ENCODE peak calls at places on chromosomes 6 and 20, in nine cellular contexts. One of them, this sample, is unnamed. For H3K4me1, the result is how much of the 10 kb centered on the place peaks cover.

GRCh38 chr6:4994741-4995140 is 9.1 kb downstream of the RPP40 start:
- DNase-seq in psoas muscle: no peak
- DNase-seq in OCI-LY7: no peak
- DNase-seq in HCT116: no peak
- DNase-seq in naive thymus-derived CD4-positive, alpha-beta T cell: no peak
- DNase-seq in colonic mucosa: no peak
- DNase-seq in SJCRH30: no peak
- DNase-seq in aorta: no peak
- DNase-seq in upper lobe of left lung: no peak
- DNase-seq in this sample: no peak

GRCh38 chr6:20533746-20534294 is 437 bp upstream of the CDKAL1 start:
- DNase-seq in naive thymus-derived CD4-positive, alpha-beta T cell: no peak
- DNase-seq in upper lobe of left lung: no peak
- DNase-seq in psoas muscle: no peak
- DNase-seq in OCI-LY7: no peak
- DNase-seq in aorta: no peak
- DNase-seq in SJCRH30: no peak
- DNase-seq in colonic mucosa: no peak
- DNase-seq in HCT116: no peak
- DNase-seq in this sample: no peak

GRCh38 chr6:17454316-17455005 is 61.1 kb downstream of the CAP2 start:
- DNase-seq in SJCRH30: no peak
- DNase-seq in upper lobe of left lung: no peak
- DNase-seq in psoas muscle: no peak
- DNase-seq in colonic mucosa: no peak
- DNase-seq in HCT116: no peak
- DNase-seq in naive thymus-derived CD4-positive, alpha-beta T cell: no peak
- DNase-seq in OCI-LY7: no peak
- DNase-seq in aorta: no peak
- DNase-seq in this sample: no peak

GRCh38 chr6:88492824-88493223 is 326.7 kb upstream of the CNR1 start:
- DNase-seq in SJCRH30: peak
- DNase-seq in colonic mucosa: no peak
- DNase-seq in aorta: no peak
- DNase-seq in HCT116: peak
- DNase-seq in OCI-LY7: peak
- DNase-seq in naive thymus-derived CD4-positive, alpha-beta T cell: no peak
- DNase-seq in psoas muscle: no peak
- DNase-seq in upper lobe of left lung: no peak
- DNase-seq in this sample: peak

GRCh38 chr6:153790048-153790447 is 249.0 kb upstream of the OPRM1 start:
- DNase-seq in naive thymus-derived CD4-positive, alpha-beta T cell: no peak
- DNase-seq in OCI-LY7: no peak
- DNase-seq in colonic mucosa: peak
- DNase-seq in SJCRH30: peak
- DNase-seq in HCT116: peak
- DNase-seq in aorta: no peak
- DNase-seq in psoas muscle: no peak
- DNase-seq in upper lobe of left lung: no peak
- DNase-seq in this sample: peak

GRCh38 chr6:26056583-26057350 is 30.5 kb upstream of the HFE start:
- DNase-seq in colonic mucosa: peak
- DNase-seq in psoas muscle: no peak
- DNase-seq in SJCRH30: peak
- DNase-seq in naive thymus-derived CD4-positive, alpha-beta T cell: no peak
- DNase-seq in aorta: no peak
- DNase-seq in HCT116: no peak
- DNase-seq in OCI-LY7: peak
- DNase-seq in upper lobe of left lung: no peak
- DNase-seq in this sample: peak

GRCh38 chr6:97774973-97775372 is 492.0 kb upstream of the MMS22L start:
- DNase-seq in SJCRH30: no peak
- DNase-seq in naive thymus-derived CD4-positive, alpha-beta T cell: no peak
- DNase-seq in OCI-LY7: no peak
- DNase-seq in HCT116: no peak
- DNase-seq in psoas muscle: no peak
- DNase-seq in upper lobe of left lung: no peak
- DNase-seq in colonic mucosa: no peak
- DNase-seq in aorta: no peak
- DNase-seq in this sample: no peak

GRCh38 chr6:11712760-11713159 is 65.8 kb downstream of the ADTRP start:
- DNase-seq in OCI-LY7: no peak
- DNase-seq in upper lobe of left lung: no peak
- DNase-seq in naive thymus-derived CD4-positive, alpha-beta T cell: peak
- DNase-seq in aorta: no peak
- DNase-seq in colonic mucosa: peak
- DNase-seq in SJCRH30: no peak
- DNase-seq in HCT116: no peak
- DNase-seq in psoas muscle: peak
- DNase-seq in this sample: no peak

GRCh38 chr6:40809627-40810026 is 222.5 kb upstream of the LRFN2 start:
- DNase-seq in HCT116: no peak
- DNase-seq in naive thymus-derived CD4-positive, alpha-beta T cell: no peak
- DNase-seq in OCI-LY7: no peak
- DNase-seq in aorta: no peak
- DNase-seq in psoas muscle: no peak
- DNase-seq in upper lobe of left lung: no peak
- DNase-seq in colonic mucosa: no peak
- DNase-seq in SJCRH30: no peak
- DNase-seq in this sample: no peak

GRCh38 chr20:62141397-62142251 is 1.6 kb downstream of the PSMA7 start:
- DNase-seq in aorta: no peak
- DNase-seq in upper lobe of left lung: no peak
- DNase-seq in OCI-LY7: peak
- DNase-seq in SJCRH30: peak
- DNase-seq in naive thymus-derived CD4-positive, alpha-beta T cell: peak
- DNase-seq in colonic mucosa: no peak
- DNase-seq in HCT116: no peak
- DNase-seq in psoas muscle: no peak
- DNase-seq in this sample: no peak

GRCh38 chr6:119174879-119175817 is 96.7 kb upstream of the FAM184A start:
- DNase-seq in colonic mucosa: no peak
- DNase-seq in HCT116: no peak
- DNase-seq in psoas muscle: no peak
- DNase-seq in aorta: no peak
- DNase-seq in naive thymus-derived CD4-positive, alpha-beta T cell: no peak
- DNase-seq in OCI-LY7: no peak
- DNase-seq in SJCRH30: no peak
- DNase-seq in upper lobe of left lung: no peak
- DNase-seq in this sample: no peak

GRCh38 chr20:46708172-46708860 is 1.1 kb upstream of the SLC2A10 start:
- DNase-seq in naive thymus-derived CD4-positive, alpha-beta T cell: no peak
- DNase-seq in aorta: no peak
- DNase-seq in SJCRH30: no peak
- DNase-seq in upper lobe of left lung: no peak
- DNase-seq in psoas muscle: no peak
- DNase-seq in OCI-LY7: no peak
- DNase-seq in HCT116: no peak
- DNase-seq in colonic mucosa: peak
- DNase-seq in this sample: no peak

GRCh38 chr6:36067374-36068011 is 39.9 kb downstream of the MAPK14 start:
- DNase-seq in HCT116: no peak
- DNase-seq in colonic mucosa: no peak
- DNase-seq in psoas muscle: no peak
- DNase-seq in SJCRH30: no peak
- DNase-seq in aorta: no peak
- DNase-seq in naive thymus-derived CD4-positive, alpha-beta T cell: no peak
- DNase-seq in OCI-LY7: no peak
- DNase-seq in upper lobe of left lung: no peak
- DNase-seq in this sample: no peak

GRCh38 chr20:18258126-18258860 is 30.0 kb upstream of the ZNF133 start:
- DNase-seq in HCT116: no peak
- DNase-seq in colonic mucosa: no peak
- DNase-seq in OCI-LY7: peak
- DNase-seq in psoas muscle: no peak
- DNase-seq in SJCRH30: no peak
- DNase-seq in upper lobe of left lung: no peak
- DNase-seq in aorta: no peak
- DNase-seq in naive thymus-derived CD4-positive, alpha-beta T cell: no peak
- DNase-seq in this sample: no peak

DNA sequence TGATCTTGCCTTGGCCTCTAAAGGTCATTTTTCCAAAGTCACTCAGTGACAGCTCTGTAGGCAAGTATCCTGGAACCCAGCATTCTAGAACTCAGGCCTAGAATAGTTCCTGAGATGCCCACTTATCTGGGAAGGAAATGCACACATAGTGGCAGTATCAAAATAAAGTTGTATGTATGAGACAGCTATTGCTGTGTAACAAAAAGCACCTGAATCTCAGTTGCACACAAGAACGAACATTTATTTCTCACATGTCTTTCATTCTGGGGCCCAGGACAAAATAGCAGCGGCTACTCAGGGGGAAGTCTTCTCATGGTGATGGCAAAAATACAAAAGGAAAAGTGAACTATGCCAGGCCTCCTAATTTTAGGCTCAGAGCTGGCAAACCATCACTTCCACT is 133.8 kb upstream of the RIN2 start:
- DNase-seq in psoas muscle: no peak
- DNase-seq in naive thymus-derived CD4-positive, alpha-beta T cell: no peak
- DNase-seq in upper lobe of left lung: no peak
- DNase-seq in HCT116: no peak
- DNase-seq in colonic mucosa: no peak
- DNase-seq in OCI-LY7: no peak
- DNase-seq in SJCRH30: no peak
- DNase-seq in aorta: no peak
- DNase-seq in this sample: no peak
- H3K4me3 ChIP-seq in psoas muscle: no peak
- H3K4me3 ChIP-seq in naive thymus-derived CD4-positive, alpha-beta T cell: no peak
- H3K4me3 ChIP-seq in upper lobe of left lung: no peak
- H3K4me3 ChIP-seq in HCT116: no peak
- H3K4me3 ChIP-seq in colonic mucosa: no peak
- H3K4me3 ChIP-seq in OCI-LY7: no peak
- H3K4me3 ChIP-seq in SJCRH30: no peak
- H3K4me3 ChIP-seq in aorta: no peak
- H3K4me3 ChIP-seq in this sample: no peak

GRCh38 chr6:132512342-132512637 is 626 bp downstream of the STX7 start:
- DNase-seq in SJCRH30: no peak
- DNase-seq in colonic mucosa: no peak
- DNase-seq in HCT116: no peak
- DNase-seq in aorta: no peak
- DNase-seq in psoas muscle: no peak
- DNase-seq in upper lobe of left lung: no peak
- DNase-seq in OCI-LY7: no peak
- DNase-seq in naive thymus-derived CD4-positive, alpha-beta T cell: no peak
- DNase-seq in this sample: no peak

GRCh38 chr6:132512638-132513632 is at the start of gene STX7:
- DNase-seq in HCT116: peak
- DNase-seq in colonic mucosa: peak
- DNase-seq in SJCRH30: peak
- DNase-seq in upper lobe of left lung: peak
- DNase-seq in OCI-LY7: peak
- DNase-seq in naive thymus-derived CD4-positive, alpha-beta T cell: peak
- DNase-seq in aorta: peak
- DNase-seq in psoas muscle: peak
- DNase-seq in this sample: peak

GRCh38 chr6:132515386-132515785 is 2.5 kb upstream of the STX7 start:
- DNase-seq in naive thymus-derived CD4-positive, alpha-beta T cell: no peak
- DNase-seq in HCT116: no peak
- DNase-seq in aorta: no peak
- DNase-seq in OCI-LY7: no peak
- DNase-seq in psoas muscle: no peak
- DNase-seq in SJCRH30: no peak
- DNase-seq in colonic mucosa: no peak
- DNase-seq in upper lobe of left lung: no peak
- DNase-seq in this sample: no peak

GRCh38 chr6:132511836-132512230 is 1.1 kb downstream of the STX7 start:
- DNase-seq in colonic mucosa: no peak
- DNase-seq in psoas muscle: no peak
- DNase-seq in naive thymus-derived CD4-positive, alpha-beta T cell: no peak
- DNase-seq in upper lobe of left lung: no peak
- DNase-seq in SJCRH30: no peak
- DNase-seq in OCI-LY7: peak
- DNase-seq in aorta: no peak
- DNase-seq in HCT116: no peak
- DNase-seq in this sample: no peak

GRCh38 chr6:132513821-132514545 is 1.1 kb upstream of the STX7 start:
- DNase-seq in HCT116: no peak
- DNase-seq in colonic mucosa: no peak
- DNase-seq in SJCRH30: no peak
- DNase-seq in OCI-LY7: no peak
- DNase-seq in upper lobe of left lung: no peak
- DNase-seq in psoas muscle: no peak
- DNase-seq in naive thymus-derived CD4-positive, alpha-beta T cell: no peak
- DNase-seq in aorta: no peak
- DNase-seq in this sample: no peak
- H3K4me1 ChIP-seq in HCT116: under half
- H3K4me1 ChIP-seq in colonic mucosa: under half
- H3K4me1 ChIP-seq in SJCRH30: under half
- H3K4me1 ChIP-seq in OCI-LY7: under half
- H3K4me1 ChIP-seq in upper lobe of left lung: under half
- H3K4me1 ChIP-seq in psoas muscle: under half
- H3K4me1 ChIP-seq in naive thymus-derived CD4-positive, alpha-beta T cell: under half
- H3K4me1 ChIP-seq in aorta: under half
- H3K4me1 ChIP-seq in this sample: under half

GRCh38 chr6:90216081-90216977 is 80.3 kb downstream of the BACH2 start:
- DNase-seq in HCT116: no peak
- DNase-seq in aorta: no peak
- DNase-seq in colonic mucosa: peak
- DNase-seq in upper lobe of left lung: no peak
- DNase-seq in naive thymus-derived CD4-positive, alpha-beta T cell: peak
- DNase-seq in OCI-LY7: peak
- DNase-seq in psoas muscle: no peak
- DNase-seq in SJCRH30: peak
- DNase-seq in this sample: no peak
- H3K4me3 ChIP-seq in HCT116: no peak
- H3K4me3 ChIP-seq in aorta: no peak
- H3K4me3 ChIP-seq in colonic mucosa: no peak
- H3K4me3 ChIP-seq in upper lobe of left lung: no peak
- H3K4me3 ChIP-seq in naive thymus-derived CD4-positive, alpha-beta T cell: peak
- H3K4me3 ChIP-seq in OCI-LY7: peak
- H3K4me3 ChIP-seq in psoas muscle: no peak
- H3K4me3 ChIP-seq in SJCRH30: no peak
- H3K4me3 ChIP-seq in this sample: no peak

GRCh38 chr6:157760589-157761330 is 62.3 kb upstream of the SNX9 start:
- DNase-seq in aorta: no peak
- DNase-seq in colonic mucosa: no peak
- DNase-seq in HCT116: no peak
- DNase-seq in SJCRH30: no peak
- DNase-seq in psoas muscle: no peak
- DNase-seq in upper lobe of left lung: no peak
- DNase-seq in naive thymus-derived CD4-positive, alpha-beta T cell: no peak
- DNase-seq in OCI-LY7: no peak
- DNase-seq in this sample: no peak

GRCh38 chr6:157758516-157759023 is 64.5 kb upstream of the SNX9 start:
- DNase-seq in aorta: no peak
- DNase-seq in OCI-LY7: no peak
- DNase-seq in SJCRH30: no peak
- DNase-seq in psoas muscle: no peak
- DNase-seq in colonic mucosa: no peak
- DNase-seq in HCT116: no peak
- DNase-seq in upper lobe of left lung: no peak
- DNase-seq in naive thymus-derived CD4-positive, alpha-beta T cell: no peak
- DNase-seq in this sample: no peak

GRCh38 chr6:157761331-157761921 is 61.6 kb upstream of the SNX9 start:
- DNase-seq in HCT116: no peak
- DNase-seq in colonic mucosa: no peak
- DNase-seq in SJCRH30: no peak
- DNase-seq in upper lobe of left lung: no peak
- DNase-seq in psoas muscle: no peak
- DNase-seq in naive thymus-derived CD4-positive, alpha-beta T cell: peak
- DNase-seq in aorta: no peak
- DNase-seq in OCI-LY7: no peak
- DNase-seq in this sample: no peak

GRCh38 chr6:157759028-157759427 is 64.0 kb upstream of the SNX9 start:
- DNase-seq in OCI-LY7: no peak
- DNase-seq in psoas muscle: no peak
- DNase-seq in upper lobe of left lung: no peak
- DNase-seq in SJCRH30: no peak
- DNase-seq in aorta: no peak
- DNase-seq in naive thymus-derived CD4-positive, alpha-beta T cell: no peak
- DNase-seq in HCT116: no peak
- DNase-seq in colonic mucosa: no peak
- DNase-seq in this sample: no peak

GRCh38 chr6:157760137-157760536 is 62.9 kb upstream of the SNX9 start:
- DNase-seq in aorta: no peak
- DNase-seq in colonic mucosa: no peak
- DNase-seq in upper lobe of left lung: no peak
- DNase-seq in SJCRH30: no peak
- DNase-seq in naive thymus-derived CD4-positive, alpha-beta T cell: no peak
- DNase-seq in OCI-LY7: no peak
- DNase-seq in HCT116: no peak
- DNase-seq in psoas muscle: no peak
- DNase-seq in this sample: no peak
- H3K4me1 ChIP-seq in aorta: under half
- H3K4me1 ChIP-seq in colonic mucosa: under half
- H3K4me1 ChIP-seq in upper lobe of left lung: under half
- H3K4me1 ChIP-seq in SJCRH30: under half
- H3K4me1 ChIP-seq in naive thymus-derived CD4-positive, alpha-beta T cell: under half
- H3K4me1 ChIP-seq in OCI-LY7: under half
- H3K4me1 ChIP-seq in HCT116: half or more
- H3K4me1 ChIP-seq in psoas muscle: under half
- H3K4me1 ChIP-seq in this sample: under half